ENCODE peak calls at places on chromosomes 3 and 15, in four cellular contexts. One of them, this sample, is unnamed.

GRCh38 chr3:62376906-62377865 is 3.8 kb upstream of the FEZF2 start:
- DNase-seq in heart right ventricle: no peak
- DNase-seq in BE2C: no peak
- DNase-seq in left ventricle myocardium inferior: no peak
- DNase-seq in this sample: no peak

GRCh38 chr15:98257290-98257689 is 296.8 kb downstream of the ARRDC4 start:
- DNase-seq in heart right ventricle: no peak
- DNase-seq in BE2C: no peak
- DNase-seq in left ventricle myocardium inferior: no peak
- DNase-seq in this sample: no peak

GRCh38 chr3:102447272-102447671 is 12.5 kb downstream of the ZPLD1 start:
- DNase-seq in heart right ventricle: no peak
- DNase-seq in BE2C: no peak
- DNase-seq in left ventricle myocardium inferior: no peak
- DNase-seq in this sample: no peak

GRCh38 chr3:72999971-73000370 is 3.4 kb downstream of the PPP4R2 start:
- DNase-seq in heart right ventricle: no peak
- DNase-seq in BE2C: no peak
- DNase-seq in left ventricle myocardium inferior: no peak
- DNase-seq in this sample: no peak

GRCh38 chr3:45106874-45107273 is 39.3 kb downstream of the CDCP1 start:
- DNase-seq in heart right ventricle: no peak
- DNase-seq in BE2C: no peak
- DNase-seq in left ventricle myocardium inferior: no peak
- DNase-seq in this sample: no peak

GRCh38 chr3:105791919-105792786 is 76.7 kb downstream of the CBLB start:
- DNase-seq in heart right ventricle: peak; percentile 56
- DNase-seq in BE2C: no peak
- DNase-seq in left ventricle myocardium inferior: peak; percentile 80
- DNase-seq in this sample: peak; percentile 55

GRCh38 chr15:26287381-26287780 is 424.3 kb upstream of the ATP10A start:
- DNase-seq in heart right ventricle: no peak
- DNase-seq in BE2C: no peak
- DNase-seq in left ventricle myocardium inferior: no peak
- DNase-seq in this sample: no peak

GRCh38 chr15:55253580-55253979 is 36.0 kb downstream of the RAB27A start:
- DNase-seq in heart right ventricle: no peak
- DNase-seq in BE2C: no peak
- DNase-seq in left ventricle myocardium inferior: no peak
- DNase-seq in this sample: no peak

GRCh38 chr3:111714305-111714704 is 119.2 kb upstream of the ZBED2 start:
- DNase-seq in heart right ventricle: no peak
- DNase-seq in BE2C: no peak
- DNase-seq in left ventricle myocardium inferior: no peak
- DNase-seq in this sample: no peak

GRCh38 chr15:29449136-29449535 is 179.5 kb upstream of the NSMCE3 start:
- DNase-seq in heart right ventricle: no peak
- DNase-seq in BE2C: no peak
- DNase-seq in left ventricle myocardium inferior: no peak
- DNase-seq in this sample: no peak

GRCh38 chr15:20358781-20359414 is 182.7 kb downstream of the GOLGA6L6 start:
- DNase-seq in heart right ventricle: no peak
- DNase-seq in BE2C: no peak
- DNase-seq in left ventricle myocardium inferior: no peak
- DNase-seq in this sample: no peak

GRCh38 chr15:75648156-75649000 is 666 bp downstream of the SNX33 start:
- DNase-seq in heart right ventricle: peak; percentile 53
- DNase-seq in BE2C: no peak
- DNase-seq in left ventricle myocardium inferior: peak; percentile 50
- DNase-seq in this sample: no peak

GRCh38 chr15:36737430-36737891 is 158.0 kb downstream of the CDIN1 start:
- DNase-seq in heart right ventricle: no peak
- DNase-seq in BE2C: no peak
- DNase-seq in left ventricle myocardium inferior: no peak
- DNase-seq in this sample: peak; percentile 10

GRCh38 chr3:56921573-56922571 is 120.1 kb upstream of the ARHGEF3 start:
- DNase-seq in heart right ventricle: no peak
- DNase-seq in BE2C: no peak
- DNase-seq in left ventricle myocardium inferior: no peak
- DNase-seq in this sample: no peak

GRCh38 chr15:77702211-77702957 is 69.7 kb upstream of the LINGO1 start:
- DNase-seq in heart right ventricle: no peak
- DNase-seq in BE2C: no peak
- DNase-seq in left ventricle myocardium inferior: no peak
- DNase-seq in this sample: peak; percentile 14

GRCh38 chr3:39531681-39532080 is 64.2 kb downstream of the MOBP start:
- DNase-seq in heart right ventricle: no peak
- DNase-seq in BE2C: no peak
- DNase-seq in left ventricle myocardium inferior: no peak
- DNase-seq in this sample: peak; percentile 61

GRCh38 chr3:195897081-195897852 is 11.1 kb downstream of the TNK2 start:
- DNase-seq in heart right ventricle: no peak
- DNase-seq in BE2C: peak; percentile 76
- DNase-seq in left ventricle myocardium inferior: no peak
- DNase-seq in this sample: no peak

GRCh38 chr15:79282371-79283251 is at the start of gene ANKRD34C:
- DNase-seq in heart right ventricle: no peak
- DNase-seq in BE2C: peak; percentile 47
- DNase-seq in left ventricle myocardium inferior: no peak
- DNase-seq in this sample: no peak

GRCh38 chr3:189638276-189639031 is 7.3 kb downstream of the TP63 start:
- DNase-seq in heart right ventricle: no peak
- DNase-seq in BE2C: no peak
- DNase-seq in left ventricle myocardium inferior: no peak
- DNase-seq in this sample: no peak

GRCh38 chr3:170709046-170709445 is 123.2 kb upstream of the SLC7A14 start:
- DNase-seq in heart right ventricle: no peak
- DNase-seq in BE2C: no peak
- DNase-seq in left ventricle myocardium inferior: peak; percentile 26
- DNase-seq in this sample: no peak

GRCh38 chr3:126664591-126665214 is 9.8 kb upstream of the TXNRD3 start:
- DNase-seq in heart right ventricle: no peak
- DNase-seq in BE2C: no peak
- DNase-seq in left ventricle myocardium inferior: no peak
- DNase-seq in this sample: no peak

GRCh38 chr3:170448530-170449110 is 30.0 kb downstream of the CLDN11 start:
- DNase-seq in heart right ventricle: no peak
- DNase-seq in BE2C: no peak
- DNase-seq in left ventricle myocardium inferior: no peak
- DNase-seq in this sample: no peak

GRCh38 chr3:188061133-188061532 is 92.8 kb upstream of the LPP start:
- DNase-seq in heart right ventricle: no peak
- DNase-seq in BE2C: no peak
- DNase-seq in left ventricle myocardium inferior: no peak
- DNase-seq in this sample: no peak

GRCh38 chr3:138423316-138423715 is 11.1 kb upstream of the ESYT3 start:
- DNase-seq in heart right ventricle: no peak
- DNase-seq in BE2C: no peak
- DNase-seq in left ventricle myocardium inferior: no peak
- DNase-seq in this sample: no peak

GRCh38 chr3:127456471-127457093 is 134.0 kb downstream of the TPRA1 start:
- DNase-seq in heart right ventricle: no peak
- DNase-seq in BE2C: peak; percentile 50
- DNase-seq in left ventricle myocardium inferior: no peak
- DNase-seq in this sample: peak; percentile 55

DNA sequence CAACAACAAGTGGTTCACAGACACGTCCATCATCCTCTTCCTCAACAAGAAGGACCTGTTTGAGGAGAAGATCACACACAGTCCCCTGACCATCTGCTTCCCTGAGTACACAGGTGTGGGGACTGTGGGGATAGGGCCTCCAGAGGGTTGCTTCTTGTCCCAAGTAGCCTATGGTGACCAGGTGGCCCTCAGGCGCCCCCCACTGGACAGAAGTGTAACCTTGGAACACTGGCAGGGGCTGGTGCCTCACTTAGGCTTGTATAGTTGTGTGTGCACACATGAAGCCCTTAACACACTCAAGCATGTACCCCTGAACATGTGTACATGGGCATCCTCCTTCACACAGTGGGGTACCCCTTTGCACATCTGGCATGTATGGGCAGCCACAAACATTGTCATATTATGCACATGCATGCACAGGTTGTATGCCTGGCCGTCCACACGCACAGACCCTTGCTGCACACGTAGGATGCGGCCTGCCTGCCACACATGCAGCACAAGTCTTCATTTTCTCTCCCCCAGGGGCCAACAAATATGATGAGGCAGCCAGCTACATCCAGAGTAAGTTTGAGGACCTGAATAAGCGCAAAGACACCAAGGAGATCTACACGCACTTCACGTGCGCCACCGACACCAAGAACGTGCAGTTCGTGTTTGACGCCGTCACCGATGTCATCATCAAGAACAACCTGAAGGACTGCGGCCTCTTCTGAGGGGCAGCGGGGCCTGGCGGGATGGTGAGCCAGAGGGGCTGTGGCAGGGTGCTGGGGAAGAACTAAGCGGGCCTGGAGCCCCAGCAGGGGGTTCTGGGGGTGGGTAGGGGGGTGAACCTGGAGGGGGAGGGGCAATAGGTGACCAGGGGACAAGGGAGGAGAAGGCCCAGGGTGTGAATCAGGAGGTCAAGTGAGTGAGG is 11.7 kb upstream of the SEMA3B start:
- DNase-seq in heart right ventricle: no peak
- DNase-seq in BE2C: peak; percentile 59
- DNase-seq in left ventricle myocardium inferior: no peak
- DNase-seq in this sample: no peak
- H3K36me3 ChIP-seq in heart right ventricle: peaks cover 69% of the 10 kb centered on the region
- H3K36me3 ChIP-seq in BE2C: peaks cover 4% of the 10 kb centered on the region
- H3K36me3 ChIP-seq in left ventricle myocardium inferior: peaks cover 61% of the 10 kb centered on the region
- H3K36me3 ChIP-seq in this sample: peaks cover 11% of the 10 kb centered on the region

GRCh38 chr3:33186524-33187367 is 31.9 kb downstream of the SUSD5 start:
- DNase-seq in heart right ventricle: no peak
- DNase-seq in BE2C: no peak
- DNase-seq in left ventricle myocardium inferior: no peak
- DNase-seq in this sample: no peak
- TF ChIP-seq CTCF in heart right ventricle: no peak
- TF ChIP-seq CTCF in BE2C: no peak
- TF ChIP-seq CTCF in left ventricle myocardium inferior: no peak
- TF ChIP-seq CTCF in this sample: no peak

GRCh38 chr15:32919749-32920414 is 202.1 kb downstream of the GREM1 start:
- DNase-seq in heart right ventricle: no peak
- DNase-seq in BE2C: no peak
- DNase-seq in left ventricle myocardium inferior: no peak
- DNase-seq in this sample: peak; percentile 44
- H3K4me3 ChIP-seq in heart right ventricle: no peak overlapping the region
- H3K4me3 ChIP-seq in BE2C: no peak overlapping the region
- H3K4me3 ChIP-seq in left ventricle myocardium inferior: no peak overlapping the region
- H3K4me3 ChIP-seq in this sample: no peak overlapping the region

GRCh38 chr3:185654758-185655145 is 68.7 kb downstream of the SENP2 start:
- DNase-seq in heart right ventricle: no peak
- DNase-seq in BE2C: no peak
- DNase-seq in left ventricle myocardium inferior: no peak
- DNase-seq in this sample: no peak

GRCh38 chr3:185655426-185656320 is 69.6 kb downstream of the SENP2 start:
- DNase-seq in heart right ventricle: no peak
- DNase-seq in BE2C: no peak
- DNase-seq in left ventricle myocardium inferior: no peak
- DNase-seq in this sample: no peak

GRCh38 chr3:185651971-185652370 is 65.9 kb downstream of the SENP2 start:
- DNase-seq in heart right ventricle: no peak
- DNase-seq in BE2C: no peak
- DNase-seq in left ventricle myocardium inferior: no peak
- DNase-seq in this sample: no peak

GRCh38 chr3:185656321-185656840 is 70.3 kb downstream of the SENP2 start:
- DNase-seq in heart right ventricle: no peak
- DNase-seq in BE2C: no peak
- DNase-seq in left ventricle myocardium inferior: peak; percentile 51
- DNase-seq in this sample: peak; percentile 85

GRCh38 chr3:185653949-185654757 is 68.1 kb downstream of the SENP2 start:
- DNase-seq in heart right ventricle: no peak
- DNase-seq in BE2C: no peak
- DNase-seq in left ventricle myocardium inferior: no peak
- DNase-seq in this sample: no peak
- H3K36me3 ChIP-seq in heart right ventricle: no peaks in the 10 kb centered on the region
- H3K36me3 ChIP-seq in BE2C: no peaks in the 10 kb centered on the region
- H3K36me3 ChIP-seq in left ventricle myocardium inferior: no peaks in the 10 kb centered on the region
- H3K36me3 ChIP-seq in this sample: peaks cover 10% of the 10 kb centered on the region

This sample was measured in kidney epithelial cell.